ENCODE peak calls at places on chromosome 10, in ten cellular contexts. W, Y, L, S, N, E, K, O, X and Q are unnamed samples.

GRCh38 chr10:119401671-119402395 is 140.7 kb downstream of the RGS10 start:
- DNase-seq in K (no peak), N (no peak), W (no peak), S (peak), O (peak), L (peak), E (peak), Y (no peak), X (peak), Q (no peak)

GRCh38 chr10:114519756-114520288 is 115.5 kb upstream of the AFAP1L2 start:
- DNase-seq in X (no peak), O (no peak), Y (no peak), E (no peak), N (peak), K (no peak), L (no peak), W (no peak), S (no peak), Q (no peak)

GRCh38 chr10:46239999-46240683 is 46.7 kb upstream of the ANTXRL start:
- DNase-seq in S (no peak), L (no peak), K (no peak), X (no peak), W (no peak), E (no peak), Y (peak), N (no peak), O (no peak), Q (no peak)

GRCh38 chr10:111123883-111124282 is 47.1 kb downstream of the ADRA2A start:
- DNase-seq in E (no peak), L (no peak), S (no peak), Y (no peak), O (no peak), K (no peak), X (no peak), N (no peak), W (no peak), Q (no peak)

GRCh38 chr10:49361735-49362568 is 33.9 kb downstream of the DRGX start:
- DNase-seq in O (no peak), W (no peak), K (no peak), X (no peak), L (no peak), N (no peak), Y (peak), S (no peak), E (no peak), Q (no peak)

GRCh38 chr10:118444016-118444415 is 101.9 kb upstream of the FAM204A start:
- DNase-seq in X (no peak), S (no peak), Y (no peak), O (no peak), L (no peak), N (no peak), W (no peak), K (no peak), E (no peak), Q (no peak)

GRCh38 chr10:70874061-70874460 is 14.3 kb downstream of the PCBD1 start:
- DNase-seq in K (no peak), X (no peak), N (no peak), Y (no peak), O (no peak), L (no peak), S (no peak), W (no peak), E (no peak), Q (no peak)

GRCh38 chr10:77512219-77512578 is 125.4 kb downstream of the KCNMA1 start:
- DNase-seq in W (no peak), X (no peak), L (no peak), O (peak), S (no peak), N (peak), Y (no peak), E (no peak), K (no peak), Q (no peak)

GRCh38 chr10:49354593-49354992 is 41.3 kb downstream of the DRGX start:
- DNase-seq in X (no peak), Y (no peak), O (no peak), N (no peak), E (no peak), S (no peak), W (no peak), L (no peak), K (no peak), Q (no peak)

GRCh38 chr10:28991738-28992270 is 297.1 kb upstream of the LYZL1 start:
- DNase-seq in K (peak), Y (peak), X (peak), W (peak), O (peak), N (peak), E (peak), L (peak), S (no peak), Q (peak)

GRCh38 chr10:80702143-80702542 is 164.4 kb downstream of the SH2D4B start:
- DNase-seq in Y (no peak), W (no peak), K (no peak), S (no peak), O (no peak), E (no peak), N (no peak), L (no peak), X (no peak), Q (no peak)

GRCh38 chr10:101974091-101974799 is 81.7 kb downstream of the ARMH3 start:
- DNase-seq in L (peak), W (peak), X (peak), Y (no peak), E (no peak), K (no peak), O (peak), N (no peak), S (no peak), Q (no peak)

GRCh38 chr10:86077871-86078638 is 288.5 kb downstream of the GRID1 start:
- DNase-seq in K (no peak), W (no peak), S (no peak), O (no peak), N (no peak), E (no peak), L (no peak), Y (peak), X (no peak), Q (no peak)

DNA sequence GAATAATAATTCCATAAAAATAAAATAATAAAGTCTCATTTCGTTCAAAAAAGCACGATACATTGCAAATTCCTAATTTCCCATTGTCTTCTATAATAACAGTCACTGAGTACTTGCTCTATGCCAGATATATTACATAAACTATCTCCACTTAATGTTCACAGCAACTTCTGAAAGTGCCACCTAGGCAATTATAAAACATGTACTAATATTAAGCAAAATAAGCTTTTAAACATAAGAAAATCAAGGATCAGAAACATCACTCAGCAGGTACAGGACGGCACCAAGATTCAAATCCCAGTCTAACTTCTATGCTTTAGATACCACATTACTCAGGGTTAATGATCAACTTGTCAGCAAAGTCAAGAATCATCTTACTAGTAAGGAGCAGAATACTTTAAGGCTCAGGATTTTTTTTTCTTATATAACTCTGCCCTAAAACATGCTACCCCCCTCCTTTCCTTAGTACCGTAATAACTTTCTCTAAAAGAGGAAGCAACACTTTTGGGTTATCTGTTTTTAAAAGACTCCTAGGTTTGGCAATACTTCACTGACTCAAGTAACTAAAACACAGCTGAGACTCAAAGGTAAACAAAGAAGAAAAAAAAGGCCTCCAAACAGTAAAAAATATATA is 51.3 kb downstream of the USP6NL start:
- DNase-seq in L (no peak), X (peak), Y (no peak), E (peak), S (no peak), O (no peak), K (no peak), W (no peak), N (peak), Q (no peak)
- H3K4me3 ChIP-seq in L (no peak), X (no peak), Y (no peak), E (no peak), S (no peak), O (no peak), K (no peak), W (no peak), N (no peak), Q (no peak)

DNA sequence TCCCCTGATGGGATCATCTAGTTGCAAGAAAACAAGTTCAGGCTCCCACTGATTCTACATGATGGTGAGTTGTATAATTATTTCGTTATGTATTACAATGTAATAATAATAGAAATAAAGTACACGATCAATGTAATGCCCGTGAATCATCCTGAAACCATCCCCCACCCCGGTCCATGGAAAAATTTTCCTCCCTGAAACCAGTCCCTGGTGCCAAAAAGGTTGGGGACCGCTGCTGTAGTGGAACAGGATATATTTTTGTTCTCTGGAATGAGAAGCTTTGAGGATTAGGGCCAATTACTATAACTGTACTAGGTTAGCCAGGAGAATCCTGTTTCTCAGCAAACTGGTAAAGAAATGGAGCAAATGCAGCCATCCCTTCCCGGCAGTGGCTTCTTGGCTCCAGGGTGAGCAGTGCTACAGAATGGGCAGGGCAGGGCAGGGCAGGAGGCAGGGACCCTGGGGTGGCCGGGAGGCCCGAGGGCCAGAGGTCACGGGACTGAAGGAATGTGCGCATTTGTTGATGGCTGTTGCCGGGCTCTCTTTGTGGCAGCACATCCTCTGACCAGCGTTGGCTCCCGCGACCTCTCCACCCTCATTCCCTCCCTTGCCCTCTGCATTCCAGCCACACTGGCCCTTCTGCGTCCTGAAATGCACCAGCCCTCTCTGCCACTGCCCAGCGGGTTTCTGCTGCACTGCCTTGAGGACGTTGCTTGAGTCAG is 162.3 kb upstream of the NPS start:
- DNase-seq in N (no peak), K (no peak), S (no peak), Y (no peak), L (no peak), E (no peak), X (no peak), W (peak), O (no peak), Q (no peak)
- H3K4me3 ChIP-seq in N (no peak), K (no peak), S (no peak), Y (no peak), L (no peak), E (no peak), X (no peak), W (no peak), O (no peak), Q (no peak)

DNA sequence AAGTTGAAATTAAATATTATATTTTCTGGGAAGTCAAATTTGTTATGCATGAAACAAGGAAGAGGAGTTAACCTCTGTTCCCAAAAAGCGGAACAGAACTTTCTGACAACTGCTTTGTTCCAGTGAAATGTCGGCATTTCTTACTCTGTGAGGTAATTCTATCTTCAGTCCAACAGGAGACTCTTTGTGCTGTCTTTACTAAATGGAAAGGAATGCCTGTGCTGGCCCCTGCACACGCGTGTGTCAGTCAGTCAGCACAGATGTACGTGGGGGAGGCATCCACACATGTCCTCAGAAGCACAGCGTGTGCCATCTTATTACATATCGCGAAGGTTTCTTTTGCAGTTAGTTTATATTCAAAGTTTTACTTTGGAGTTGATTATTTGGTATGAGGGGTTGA is 37.5 kb downstream of the NET1 start:
- DNase-seq in K (no peak), S (no peak), N (peak), O (peak), L (peak), W (peak), X (peak), E (peak), Y (no peak), Q (no peak)
- H3K4me3 ChIP-seq in K (no peak), S (peak), N (peak), O (peak), L (peak), W (no peak), X (peak), E (peak), Y (peak), Q (peak)

GRCh38 chr10:24466616-24466949 is 257.1 kb downstream of the ARHGAP21 start:
- DNase-seq in Y (no peak), O (no peak), S (no peak), L (no peak), X (no peak), W (no peak), K (no peak), N (no peak), E (no peak), Q (no peak)
- H3K4me3 ChIP-seq in Y (peak), O (peak), S (peak), L (peak), X (no peak), W (no peak), K (no peak), N (peak), E (peak), Q (peak)

GRCh38 chr10:21405981-21406380 is 119.5 kb downstream of the SKIDA1 start:
- DNase-seq in X (no peak), K (no peak), O (no peak), Y (no peak), W (no peak), E (no peak), S (no peak), N (no peak), L (no peak), Q (no peak)
- H3K4me3 ChIP-seq in X (no peak), K (no peak), O (no peak), Y (no peak), W (no peak), E (no peak), S (no peak), N (no peak), L (no peak), Q (no peak)